ENCODE peak calls at places on chromosomes 7 and 10, in four cellular contexts. K is right lobe of liver, F is DMS53, B is memory B cell. J is an unnamed sample.

GRCh38 chr10:102423372-102423968 is 2.8 kb downstream of the FBXL15 start:
- DNase-seq in K (no peak), F (no peak), B (peak; percentile 12), J (no peak)

GRCh38 chr10:60305394-60305892 is 84.2 kb downstream of the ANK3 start:
- DNase-seq in K (no peak), F (no peak), B (no peak), J (no peak)

GRCh38 chr7:98869374-98870070 is at the start of gene TMEM130:
- DNase-seq in K (peak; percentile 41), F (no peak), B (no peak), J (no peak)

GRCh38 chr10:20202337-20202736 is 386.1 kb downstream of the PLXDC2 start:
- DNase-seq in K (no peak), F (no peak), B (no peak), J (no peak)

GRCh38 chr10:33139191-33139646 is 181.2 kb upstream of the ITGB1 start:
- DNase-seq in K (no peak), F (peak; percentile 70), B (no peak), J (no peak)

GRCh38 chr10:70977621-70978020 is 89.3 kb upstream of the PCBD1 start:
- DNase-seq in K (no peak), F (no peak), B (no peak), J (no peak)

GRCh38 chr10:107814865-107815487 is 650.5 kb upstream of the SORCS1 start:
- DNase-seq in K (no peak), F (peak; percentile 80), B (no peak), J (peak; percentile 33)

GRCh38 chr10:21172774-21173432 is 275.8 kb upstream of the NEBL start:
- DNase-seq in K (no peak), F (peak; percentile 90), B (no peak), J (no peak)

GRCh38 chr10:61751599-61751998 is 88.9 kb downstream of the CABCOCO1 start:
- DNase-seq in K (no peak), F (no peak), B (no peak), J (no peak)

GRCh38 chr7:2022021-2022409 is 210.7 kb downstream of the MAD1L1 start:
- DNase-seq in K (peak; percentile 25), F (no peak), B (no peak), J (no peak)

GRCh38 chr7:323410-323809 is 33.4 kb downstream of the FOXL3 start:
- DNase-seq in K (no peak), F (no peak), B (no peak), J (no peak)

GRCh38 chr10:555682-556350 is 133.7 kb downstream of the DIP2C start:
- DNase-seq in K (no peak), F (no peak), B (no peak), J (no peak)

GRCh38 chr10:34405611-34406462 is 409.3 kb downstream of the PARD3 start:
- DNase-seq in K (no peak), F (peak; percentile 48), B (no peak), J (no peak)

GRCh38 chr10:80613466-80613865 is 75.8 kb downstream of the SH2D4B start:
- DNase-seq in K (no peak), F (no peak), B (no peak), J (no peak)

GRCh38 chr7:41391818-41392217 is 311.1 kb downstream of the INHBA start:
- DNase-seq in K (no peak), F (no peak), B (no peak), J (no peak)

GRCh38 chr7:48813472-48813871 is 110.9 kb upstream of the CDC14C start:
- DNase-seq in K (no peak), F (no peak), B (no peak), J (no peak)

GRCh38 chr7:127995866-127996215 is 35.4 kb downstream of the LRRC4 start:
- DNase-seq in K (no peak), F (no peak), B (no peak), J (no peak)